ENCODE peak calls at places on chromosomes 1 and 21, in four cellular contexts. M, J, Y and U are unnamed samples.

GRCh38 chr1:183093821-183094287 is 70.6 kb downstream of the LAMC1 start:
- DNase-seq in M (no peak), J (no peak), Y (peak), U (no peak)

GRCh38 chr1:43525995-43526394 is 4.7 kb upstream of the PTPRF start:
- DNase-seq in M (no peak), J (no peak), Y (peak), U (no peak)

GRCh38 chr1:196180847-196181593 is 427.2 kb downstream of the KCNT2 start:
- DNase-seq in M (peak), J (no peak), Y (peak), U (no peak)

GRCh38 chr1:55045430-55045829 is 6.1 kb downstream of the PCSK9 start:
- DNase-seq in M (no peak), J (no peak), Y (no peak), U (no peak)

GRCh38 chr1:236535190-236535589 is 11.4 kb downstream of the LGALS8 start:
- DNase-seq in M (no peak), J (no peak), Y (no peak), U (no peak)

GRCh38 chr1:56180806-56181205 is 398.6 kb downstream of the PLPP3 start:
- DNase-seq in M (no peak), J (no peak), Y (no peak), U (no peak)

GRCh38 chr1:211468595-211468994 is 23.4 kb downstream of the RD3 start:
- DNase-seq in M (no peak), J (no peak), Y (no peak), U (no peak)

GRCh38 chr1:203408485-203409229 is 57.7 kb upstream of the FMOD start:
- DNase-seq in M (no peak), J (no peak), Y (no peak), U (no peak)

GRCh38 chr1:209787551-209787950 is 3.2 kb upstream of the C1orf74 start:
- DNase-seq in M (no peak), J (no peak), Y (no peak), U (no peak)

GRCh38 chr21:42313501-42313969 is 1.7 kb downstream of the TFF3 start:
- DNase-seq in M (no peak), J (no peak), Y (no peak), U (no peak)

DNA sequence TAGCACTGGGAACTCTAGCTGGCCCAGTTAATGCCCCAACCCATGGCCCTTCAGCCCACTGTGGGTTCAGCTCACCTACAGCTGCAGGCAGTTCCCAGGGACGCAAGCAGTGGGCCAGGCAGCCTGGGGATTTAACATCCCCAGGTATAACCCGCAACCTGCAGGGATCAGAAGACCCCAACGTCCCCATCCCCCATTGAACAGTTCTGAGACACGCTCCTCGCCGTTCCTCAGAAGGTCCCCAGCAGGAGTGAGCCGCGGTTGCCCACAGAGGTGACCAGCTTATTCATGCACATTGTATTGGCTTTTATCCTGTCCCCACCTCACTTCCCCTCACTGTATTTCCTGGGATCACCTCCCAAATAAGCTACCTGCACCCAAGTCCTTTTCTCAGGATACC is 5.0 kb upstream of the MATN1 start:
- DNase-seq in M (no peak), J (no peak), Y (no peak), U (no peak)
- TF ChIP-seq ZBTB33 in M (no peak), J (no peak), Y (no peak), U (no peak)

GRCh38 chr1:62076286-62076685 is 118.4 kb upstream of the L1TD1 start:
- DNase-seq in M (peak), J (no peak), Y (peak), U (no peak)
- TF ChIP-seq ZBTB33 in M (no peak), J (no peak), Y (no peak), U (no peak)

DNA sequence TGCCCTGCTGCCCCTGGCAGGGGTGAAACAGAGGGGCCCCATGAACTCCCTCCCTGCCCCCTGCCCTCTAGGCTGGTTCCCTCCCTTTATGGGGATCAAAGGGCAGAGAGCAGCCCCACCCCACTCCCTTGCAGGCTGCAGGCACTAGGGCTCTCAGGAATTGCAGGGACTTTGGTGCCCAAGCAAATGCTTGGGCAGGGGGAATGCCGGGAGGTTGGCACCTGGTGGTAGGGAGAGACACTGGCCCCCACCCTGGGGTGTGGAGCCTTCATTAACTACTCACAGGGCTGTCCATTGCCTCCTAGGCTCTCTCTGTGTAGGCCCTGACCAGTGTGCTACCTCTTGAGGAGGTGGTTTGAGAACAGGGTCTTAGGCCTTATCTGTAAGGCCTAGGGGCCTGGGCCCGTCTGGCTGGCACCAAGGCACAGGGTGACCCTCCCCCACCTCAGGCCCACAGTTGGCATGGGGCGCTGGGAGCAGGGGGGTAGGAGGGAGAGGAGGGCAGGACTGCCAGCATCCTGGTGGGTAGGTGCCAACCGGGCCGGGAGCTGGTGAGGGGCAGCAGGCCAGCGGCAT is 4.7 kb downstream of the ZBTB7B start:
- DNase-seq in M (no peak), J (no peak), Y (no peak), U (no peak)
- TF ChIP-seq ZBTB33 in M (no peak), J (no peak), Y (no peak), U (no peak)

GRCh38 chr1:58290685-58291372 is 255.7 kb downstream of the OMA1 start:
- DNase-seq in M (no peak), J (no peak), Y (no peak), U (no peak)
- TF ChIP-seq ZBTB33 in M (no peak), J (no peak), Y (no peak), U (no peak)